ENCODE peak calls at places on chromosomes 16 and 17, in four cellular contexts. G is WTC11, O is K562, Q is HepG2. H is an unnamed sample.

GRCh38 chr17:43019418-43019817 is 2.8 kb downstream of the VAT1 start:
- DNase-seq in G (no peak), O (peak; percentile 80), Q (no peak), H (no peak)

GRCh38 chr17:2347805-2348685 is 10.7 kb downstream of the SGSM2 start:
- DNase-seq in O (no peak), G (peak; percentile 83), Q (peak; percentile 92), H (no peak)

GRCh38 chr16:588639-588888 is 1.3 kb upstream of the RAB40C start:
- DNase-seq in Q (no peak), G (peak; percentile 60), O (peak; percentile 64), H (peak; percentile 58)

GRCh38 chr16:10069374-10069773 is 112.9 kb downstream of the GRIN2A start:
- DNase-seq in Q (no peak), O (no peak), G (no peak), H (no peak)

GRCh38 chr16:86046026-86046713 is 147.2 kb downstream of the IRF8 start:
- DNase-seq in G (no peak), O (no peak), Q (no peak), H (no peak)

GRCh38 chr17:82457790-82458129 is 781 bp upstream of the NARF start:
- DNase-seq in O (no peak), Q (no peak), G (no peak), H (no peak)

GRCh38 chr16:30030841-30031413 is at the start of gene TLCD3B:
- DNase-seq in G (no peak), Q (no peak), O (no peak), H (peak; percentile 80)

GRCh38 chr17:50588391-50589111 is 28.0 kb downstream of the CACNA1G start:
- DNase-seq in G (no peak), O (no peak), Q (no peak), H (no peak)

GRCh38 chr16:22352726-22353125 is 21.7 kb downstream of the CDR2 start:
- DNase-seq in O (no peak), Q (no peak), G (no peak), H (no peak)

GRCh38 chr16:53465606-53466290 is 31.5 kb downstream of the RBL2 start:
- DNase-seq in G (no peak), O (peak; percentile 57), Q (no peak), H (no peak)

GRCh38 chr16:79698341-79698753 is 97.8 kb upstream of the MAF start:
- DNase-seq in G (no peak), O (no peak), Q (no peak), H (no peak)

GRCh38 chr17:61380217-61380835 is 19.3 kb upstream of the TBX2 start:
- DNase-seq in O (no peak), G (no peak), Q (no peak), H (peak; percentile 57)

GRCh38 chr17:82134101-82134500 is 36.1 kb upstream of the FASN start:
- DNase-seq in G (no peak), O (no peak), Q (no peak), H (peak; percentile 23)

GRCh38 chr17:4806770-4807533 is at the start of gene PLD2:
- DNase-seq in O (peak; percentile 84), Q (peak; percentile 69), G (peak; percentile 85), H (peak; percentile 100)

GRCh38 chr16:4345439-4346204 is 5.5 kb downstream of the PAM16 start:
- DNase-seq in Q (peak; percentile 94), G (no peak), O (no peak), H (no peak)

GRCh38 chr17:46001390-46002310 is 2.6 kb downstream of the STH start:
- DNase-seq in Q (peak; percentile 28), O (no peak), G (no peak), H (no peak)

GRCh38 chr16:55470533-55471371 is 8.2 kb upstream of the MMP2 start:
- DNase-seq in G (no peak), O (no peak), Q (no peak), H (no peak)

GRCh38 chr17:75848523-75849303 is 4.5 kb upstream of the UNC13D start:
- DNase-seq in O (peak; percentile 86), G (peak; percentile 94), Q (peak; percentile 80), H (peak; percentile 73)

DNA sequence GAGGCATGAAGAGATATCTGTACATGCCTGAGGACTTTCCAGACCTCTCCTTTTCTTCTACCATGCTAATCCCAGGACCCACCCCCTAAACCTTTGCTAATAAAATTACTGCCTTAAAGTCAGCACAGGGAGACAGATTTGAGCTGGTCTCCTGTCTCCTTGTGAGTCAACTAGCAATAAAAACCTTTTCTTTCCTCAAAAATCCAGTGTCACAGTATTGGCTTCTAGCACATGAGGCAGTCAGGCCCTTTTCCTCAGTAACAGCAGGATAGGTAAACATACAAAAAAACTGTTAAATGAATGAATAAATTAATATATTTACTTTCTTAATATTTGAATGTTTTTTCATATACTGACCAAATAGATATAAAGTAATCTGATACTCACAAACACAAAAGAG is 41.3 kb downstream of the ABCA10 start:
- DNase-seq in O (no peak), G (no peak), Q (no peak), H (no peak)
- TF ChIP-seq FOXJ3 in O (no peak), G (no peak), Q (no peak), H (no peak)

GRCh38 chr17:33121756-33122155 is 130.1 kb downstream of the SPACA3 start:
- DNase-seq in Q (no peak), O (no peak), G (no peak), H (no peak)
- TF ChIP-seq FOXJ3 in Q (no peak), O (no peak), G (no peak), H (no peak)

DNA sequence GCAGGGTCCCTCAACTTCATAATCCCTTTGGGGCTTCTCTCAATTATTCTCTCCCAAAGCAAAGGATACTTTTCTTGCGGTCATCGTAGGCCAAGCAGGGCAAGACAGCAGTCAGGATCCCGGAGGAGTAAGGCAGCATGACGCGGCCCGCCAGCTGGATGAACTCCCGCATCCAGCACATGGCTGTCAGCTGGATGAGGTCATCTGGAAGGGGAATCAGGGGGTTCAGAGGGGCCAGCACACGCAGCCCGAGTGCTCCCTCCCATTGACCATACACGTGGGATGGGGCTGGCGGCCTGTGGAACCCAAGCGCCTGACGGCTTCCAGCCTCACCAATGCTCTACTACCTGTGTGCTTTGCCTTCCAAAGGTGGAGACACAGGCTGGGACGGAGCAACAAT is 19.2 kb downstream of the VAC14 start:
- DNase-seq in Q (no peak), G (no peak), O (no peak), H (no peak)
- TF ChIP-seq FOXJ3 in Q (no peak), G (no peak), O (no peak), H (no peak)

DNA sequence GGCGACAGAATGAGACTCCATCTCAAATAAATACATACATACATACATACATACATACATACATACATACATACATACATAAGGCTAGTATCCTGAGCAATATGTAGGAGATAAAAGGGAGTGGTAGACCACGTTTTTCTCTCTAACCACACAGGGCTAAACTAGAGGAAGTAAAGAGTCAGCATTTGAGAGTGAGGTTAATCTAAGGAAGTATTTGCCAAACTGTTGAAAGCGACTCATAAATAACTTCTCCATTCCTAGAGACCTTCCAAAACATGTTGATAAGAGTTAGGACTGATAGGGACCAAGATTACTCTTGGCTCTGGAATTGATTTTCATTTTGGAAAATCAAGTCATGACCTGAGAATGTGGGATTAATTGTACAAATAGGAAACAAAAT is 68.8 kb downstream of the NEUROD2 start:
- DNase-seq in O (no peak), Q (no peak), G (no peak), H (no peak)
- TF ChIP-seq FOXJ3 in O (no peak), Q (no peak), G (no peak), H (no peak)

GRCh38 chr17:63361182-63361581 is 84.9 kb downstream of the CYB561 start:
- DNase-seq in Q (no peak), O (no peak), G (no peak), H (no peak)
- TF ChIP-seq FOXJ3 in Q (no peak), O (no peak), G (no peak), H (no peak)